ENCODE peak calls at places on chromosomes 12 and 14, in ten cellular contexts. H, G, Z, W, F, T, E, C, K and L are unnamed samples.

GRCh38 chr12:34402228-34402898 is 380.1 kb downstream of the ALG10 start:
- DNase-seq in H (no peak), G (peak), Z (peak), W (peak), F (no peak), T (no peak), E (no peak), C (peak), K (no peak), L (no peak)

GRCh38 chr12:52634266-52635056 is 16.1 kb upstream of the KRT73 start:
- DNase-seq in H (no peak), G (peak), Z (no peak), W (no peak), F (peak), T (no peak), E (no peak), C (no peak), K (no peak), L (no peak)

GRCh38 chr12:131050463-131051154 is 96.9 kb downstream of the ADGRD1 start:
- DNase-seq in H (no peak), G (no peak), Z (no peak), W (no peak), F (no peak), T (no peak), E (no peak), C (no peak), K (no peak), L (no peak)

GRCh38 chr12:24565300-24565699 is 383.6 kb downstream of the BCAT1 start:
- DNase-seq in H (no peak), G (no peak), Z (no peak), W (no peak), F (no peak), T (no peak), E (no peak), C (no peak), K (no peak), L (no peak)

GRCh38 chr12:124390442-124391116 is 95.7 kb downstream of the RFLNA start:
- DNase-seq in H (peak), G (peak), Z (no peak), W (no peak), F (peak), T (peak), E (no peak), C (peak), K (no peak), L (peak)

GRCh38 chr14:85250369-85250768 is 279.6 kb upstream of the FLRT2 start:
- DNase-seq in H (no peak), G (no peak), Z (no peak), W (no peak), F (no peak), T (no peak), E (peak), C (no peak), K (no peak), L (no peak)

GRCh38 chr12:54587315-54587821 is 1.1 kb downstream of the PPP1R1A start:
- DNase-seq in H (no peak), G (peak), Z (no peak), W (no peak), F (peak), T (no peak), E (no peak), C (no peak), K (no peak), L (no peak)

GRCh38 chr14:100779691-100780080 is 46.2 kb upstream of the MEG3 start:
- DNase-seq in H (no peak), G (no peak), Z (no peak), W (no peak), F (no peak), T (no peak), E (no peak), C (no peak), K (no peak), L (no peak)

GRCh38 chr12:29516431-29516875 is 19.0 kb upstream of the OVCH1 start:
- DNase-seq in H (no peak), G (no peak), Z (no peak), W (no peak), F (no peak), T (peak), E (no peak), C (peak), K (no peak), L (peak)